ENCODE peak calls at places on chromosomes 11 and 22, in seven cellular contexts. C is neuronal stem cell, W is lower lobe of right lung, P is Peyer's patch, A is pancreas, D is tibial artery, Y is GM12878. Q is an unnamed sample.

GRCh38 chr22:33472462-33473344 is 414.5 kb upstream of the SYN3 start:
- DNase-seq in C (no peak), W (no peak), P (no peak), A (no peak), D (no peak), Y (peak; percentile 78), Q (no peak)

GRCh38 chr11:68974421-68975194 is 6.2 kb downstream of the MRGPRD start:
- DNase-seq in C (no peak), W (peak; percentile 24), P (peak; percentile 37), A (peak; percentile 5), D (no peak), Y (no peak), Q (peak; percentile 15)

GRCh38 chr22:48060266-48060665 is 1297.8 kb downstream of the TBC1D22A start:
- DNase-seq in C (no peak), W (no peak), P (no peak), A (no peak), D (no peak), Y (no peak), Q (no peak)

GRCh38 chr11:117868088-117868487 is 8.4 kb downstream of the FXYD6 start:
- DNase-seq in C (no peak), W (no peak), P (no peak), A (no peak), D (no peak), Y (no peak), Q (no peak)

GRCh38 chr11:131609921-131610320 is 239.5 kb downstream of the NTM start:
- DNase-seq in C (no peak), W (no peak), P (no peak), A (no peak), D (no peak), Y (no peak), Q (no peak)

GRCh38 chr11:412641-413119 is 2.1 kb downstream of the SIGIRR start:
- DNase-seq in C (no peak), W (peak; percentile 44), P (peak; percentile 46), A (no peak), D (no peak), Y (no peak), Q (no peak)

GRCh38 chr11:76663461-76663760 is 7.1 kb downstream of the LRRC32 start:
- DNase-seq in C (no peak), W (no peak), P (peak; percentile 30), A (no peak), D (no peak), Y (no peak), Q (no peak)

GRCh38 chr11:73402834-73403185 is 26.6 kb downstream of the RELT start:
- DNase-seq in C (no peak), W (no peak), P (no peak), A (no peak), D (no peak), Y (no peak), Q (no peak)

GRCh38 chr22:26542831-26543230 is 30.6 kb upstream of the TFIP11 start:
- DNase-seq in C (no peak), W (no peak), P (no peak), A (no peak), D (peak; percentile 55), Y (no peak), Q (no peak)

GRCh38 chr22:44120314-44120704 is 60.4 kb upstream of the PARVG start:
- DNase-seq in C (no peak), W (no peak), P (no peak), A (no peak), D (no peak), Y (no peak), Q (no peak)

GRCh38 chr11:113477321-113477720 is 2.1 kb upstream of the DRD2 start:
- DNase-seq in C (no peak), W (no peak), P (no peak), A (no peak), D (no peak), Y (no peak), Q (no peak)

GRCh38 chr11:133234883-133235282 is 297.4 kb downstream of the OPCML start:
- DNase-seq in C (peak; percentile 21), W (no peak), P (no peak), A (no peak), D (no peak), Y (no peak), Q (no peak)

GRCh38 chr11:69437001-69437875 is 44.2 kb upstream of the LINC01488 start:
- DNase-seq in C (no peak), W (peak; percentile 84), P (no peak), A (no peak), D (no peak), Y (no peak), Q (no peak)

GRCh38 chr11:113289341-113290187 is 24.8 kb upstream of the TTC12 start:
- DNase-seq in C (peak; percentile 65), W (no peak), P (peak; percentile 70), A (peak; percentile 37), D (no peak), Y (peak; percentile 33), Q (peak; percentile 47)

GRCh38 chr11:79066456-79067354 is 374.1 kb downstream of the TENM4 start:
- DNase-seq in C (no peak), W (no peak), P (no peak), A (no peak), D (no peak), Y (no peak), Q (no peak)

GRCh38 chr22:40243891-40244290 is 66.2 kb downstream of the TNRC6B start:
- DNase-seq in C (no peak), W (no peak), P (no peak), A (no peak), D (no peak), Y (no peak), Q (peak; percentile 16)

GRCh38 chr11:57546869-57547518 is 9.6 kb downstream of the SMTNL1 start:
- DNase-seq in C (no peak), W (no peak), P (no peak), A (no peak), D (no peak), Y (no peak), Q (peak; percentile 7)

GRCh38 chr11:72831521-72832300 is 17.5 kb downstream of the ATG16L2 start:
- DNase-seq in C (peak; percentile 73), W (peak; percentile 85), P (peak; percentile 90), A (peak; percentile 76), D (peak; percentile 88), Y (no peak), Q (peak; percentile 68)

GRCh38 chr22:29767289-29768051 is at the start of gene UQCR10:
- DNase-seq in C (peak; percentile 93), W (peak; percentile 98), P (peak; percentile 97), A (peak; percentile 92), D (peak; percentile 94), Y (no peak), Q (peak; percentile 92)

GRCh38 chr22:50058338-50059184 is 463 bp upstream of the TTLL8 start:
- DNase-seq in C (no peak), W (no peak), P (no peak), A (no peak), D (no peak), Y (no peak), Q (no peak)

GRCh38 chr22:31625661-31626426 is 36.2 kb downstream of the PISD start:
- DNase-seq in C (peak; percentile 63), W (no peak), P (no peak), A (no peak), D (no peak), Y (no peak), Q (no peak)

GRCh38 chr11:44315947-44316387 is 6.0 kb upstream of the ALX4 start:
- DNase-seq in C (no peak), W (no peak), P (no peak), A (no peak), D (no peak), Y (no peak), Q (no peak)

GRCh38 chr22:37248251-37248650 is 4.2 kb upstream of the RAC2 start:
- DNase-seq in C (no peak), W (no peak), P (peak; percentile 46), A (no peak), D (no peak), Y (no peak), Q (no peak)

GRCh38 chr11:118916842-118917388 is 8.8 kb downstream of the BCL9L start:
- DNase-seq in C (no peak), W (no peak), P (peak; percentile 52), A (peak; percentile 43), D (peak; percentile 84), Y (no peak), Q (no peak)

GRCh38 chr11:20397281-20397680 is 9.8 kb downstream of the PRMT3 start:
- DNase-seq in C (no peak), W (no peak), P (no peak), A (no peak), D (no peak), Y (no peak), Q (peak; percentile 62)

GRCh38 chr11:45804806-45805304 is at the start of gene SLC35C1:
- DNase-seq in C (peak; percentile 91), W (peak; percentile 98), P (peak; percentile 99), A (peak; percentile 97), D (peak; percentile 97), Y (peak; percentile 63), Q (peak; percentile 98)
- H3K27ac ChIP-seq in C (peak within 1 kb of the TSS; percentile 41), W (peak within 1 kb of the TSS; percentile 92), P (peak within 1 kb of the TSS; percentile 93), A (peak within 1 kb of the TSS; percentile 82), D (peak within 1 kb of the TSS; percentile 88), Y (peak within 1 kb of the TSS; percentile 47), Q (peak within 1 kb of the TSS; percentile 99)

GRCh38 chr11:103035656-103036434 is 56.1 kb downstream of the DCUN1D5 start:
- DNase-seq in C (peak; percentile 24), W (no peak), P (peak; percentile 55), A (peak; percentile 37), D (no peak), Y (peak; percentile 55), Q (peak; percentile 83)

GRCh38 chr11:103035216-103035615 is 56.7 kb downstream of the DCUN1D5 start:
- DNase-seq in C (no peak), W (no peak), P (no peak), A (no peak), D (no peak), Y (no peak), Q (no peak)

GRCh38 chr11:103031834-103032233 is 60.1 kb downstream of the DCUN1D5 start:
- DNase-seq in C (no peak), W (no peak), P (no peak), A (no peak), D (no peak), Y (no peak), Q (no peak)
- H3K27me3 ChIP-seq in C (no peaks in the 10 kb centered on the region), W (no peaks in the 10 kb centered on the region), P (no peaks in the 10 kb centered on the region), A (no peaks in the 10 kb centered on the region), D (no peaks in the 10 kb centered on the region), Y (no peaks in the 10 kb centered on the region), Q (no peaks in the 10 kb centered on the region)

DNA sequence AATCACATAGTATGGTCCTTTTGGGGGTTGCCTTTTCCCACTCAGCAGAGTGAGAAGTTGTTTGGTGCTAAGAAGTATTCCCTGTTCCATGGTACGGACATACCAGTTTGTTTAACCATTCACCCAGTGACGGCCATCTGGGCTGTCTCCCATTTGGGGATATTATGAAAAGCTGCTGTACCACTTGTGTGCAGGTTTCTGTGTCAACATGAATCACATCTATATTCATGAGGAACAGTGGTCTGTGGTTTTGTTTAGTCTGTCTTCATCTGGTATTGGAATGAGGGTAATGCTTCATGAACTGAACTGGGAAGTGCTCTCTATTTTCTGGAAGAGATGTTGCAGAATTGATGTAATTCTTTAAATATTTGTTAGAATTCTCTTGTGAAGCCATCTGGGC is 89.5 kb downstream of the TRMU start:
- DNase-seq in C (no peak), W (no peak), P (no peak), A (no peak), D (no peak), Y (no peak), Q (no peak)
- H3K27ac ChIP-seq in C (no peak overlapping the region), W (no peak overlapping the region), P (no peak overlapping the region), A (no peak overlapping the region), D (no peak overlapping the region), Y (no peak overlapping the region), Q (no peak overlapping the region)

DNA sequence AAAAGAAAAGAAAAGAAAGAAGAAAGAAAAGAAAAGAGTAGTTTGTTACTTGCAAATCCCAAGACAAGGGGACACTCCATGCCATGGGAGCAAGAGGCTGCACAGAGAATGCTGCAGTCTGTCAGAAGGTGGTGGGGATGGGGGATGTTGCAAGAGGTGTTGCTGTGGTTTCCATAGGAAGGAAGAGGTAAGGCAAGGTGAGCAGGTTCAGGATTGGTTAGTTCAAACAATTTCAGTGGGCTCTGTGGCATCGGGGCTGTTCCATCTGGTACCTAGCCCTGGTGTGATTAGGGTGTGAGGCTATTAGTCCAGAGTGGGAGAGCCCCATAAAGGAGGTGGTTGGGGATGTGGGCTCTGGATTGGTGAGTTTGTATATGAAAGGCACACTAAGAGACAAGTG is 172.7 kb downstream of the BCR start:
- DNase-seq in C (no peak), W (no peak), P (no peak), A (no peak), D (no peak), Y (no peak), Q (no peak)
- H3K27me3 ChIP-seq in C (no peaks in the 10 kb centered on the region), W (peaks cover 9% of the 10 kb centered on the region), P (no peaks in the 10 kb centered on the region), A (no peaks in the 10 kb centered on the region), D (no peaks in the 10 kb centered on the region), Y (peaks cover 4% of the 10 kb centered on the region), Q (peaks cover 5% of the 10 kb centered on the region)

Q was measured in small intestine.